ENCODE peak calls at places on chromosomes 5 and 9, in eight cellular contexts. F, A, O, W, T, I, S and V are unnamed samples.

GRCh38 chr9:131627846-131628820 is 82.8 kb downstream of the PRRT1B start:
- DNase-seq in I (no peak), W (no peak), A (no peak), S (no peak), O (peak; percentile 92), T (no peak), F (peak; percentile 39), V (peak; percentile 59)

GRCh38 chr5:1009359-1010180 is 968 bp downstream of the NKD2 start:
- DNase-seq in I (peak; percentile 83), S (no peak), A (no peak), W (peak; percentile 14), O (no peak), T (no peak), F (no peak), V (no peak)

GRCh38 chr5:17374973-17375844 is 122.8 kb upstream of the TAF11L2 start:
- DNase-seq in F (peak; percentile 13), I (no peak), S (no peak), W (no peak), T (no peak), O (no peak), A (no peak), V (peak; percentile 48)

GRCh38 chr9:92224177-92224576 is 69.3 kb downstream of the IARS1 start:
- DNase-seq in I (no peak), F (no peak), T (no peak), O (no peak), S (no peak), W (no peak), A (no peak), V (no peak)

GRCh38 chr9:73643379-73644013 is 491.8 kb downstream of the ANXA1 start:
- DNase-seq in O (no peak), F (peak; percentile 90), A (no peak), W (no peak), I (no peak), T (no peak), S (no peak), V (peak; percentile 48)

GRCh38 chr9:76764138-76764537 is at the start of gene PCA3:
- DNase-seq in T (no peak), S (no peak), W (no peak), I (no peak), A (no peak), O (no peak), F (no peak), V (no peak)

GRCh38 chr5:69024241-69024651 is 69.6 kb upstream of the SLC30A5 start:
- DNase-seq in O (no peak), A (no peak), S (peak; percentile 53), W (no peak), T (no peak), F (peak; percentile 55), I (no peak), V (peak; percentile 67)

GRCh38 chr9:12680341-12680740 is 12.8 kb upstream of the TYRP1 start:
- DNase-seq in F (no peak), S (no peak), I (no peak), O (no peak), A (no peak), W (no peak), T (no peak), V (peak; percentile 71)

GRCh38 chr5:98365126-98365525 is 408.3 kb upstream of the RGMB start:
- DNase-seq in F (no peak), O (no peak), A (no peak), W (no peak), S (no peak), I (no peak), T (no peak), V (no peak)

GRCh38 chr5:85000671-85001070 is 616.0 kb upstream of the EDIL3 start:
- DNase-seq in A (no peak), S (no peak), F (peak; percentile 26), I (no peak), O (no peak), W (no peak), T (no peak), V (no peak)

GRCh38 chr9:93076792-93077128 is 18.3 kb downstream of the SUSD3 start:
- DNase-seq in T (no peak), I (no peak), O (no peak), A (no peak), F (no peak), S (no peak), W (no peak), V (no peak)

GRCh38 chr5:127442085-127442484 is 75.4 kb upstream of the PRRC1 start:
- DNase-seq in F (peak; percentile 37), S (peak; percentile 8), T (no peak), O (no peak), I (no peak), A (no peak), W (no peak), V (peak; percentile 35)

GRCh38 chr5:110957934-110958333 is 113.6 kb upstream of the TSLP start:
- DNase-seq in T (peak; percentile 16), S (no peak), O (no peak), I (no peak), F (peak; percentile 84), W (no peak), A (no peak), V (peak; percentile 75)

GRCh38 chr5:122985006-122985700 is 51.4 kb downstream of the PPIC start:
- DNase-seq in I (no peak), W (no peak), S (no peak), A (no peak), O (no peak), F (no peak), T (no peak), V (no peak)

GRCh38 chr9:34378376-34379060 is 1.8 kb upstream of the MYORG start:
- DNase-seq in T (no peak), I (peak; percentile 79), A (no peak), F (no peak), O (no peak), S (no peak), W (no peak), V (no peak)

GRCh38 chr9:98039474-98040072 is 17.0 kb upstream of the NANS start:
- DNase-seq in O (no peak), W (no peak), S (peak; percentile 24), I (peak; percentile 68), F (no peak), T (no peak), A (no peak), V (no peak)

GRCh38 chr5:115072266-115073056 is 97.2 kb downstream of the TRIM36 start:
- DNase-seq in S (peak; percentile 13), O (no peak), A (no peak), I (no peak), F (no peak), W (no peak), T (no peak), V (no peak)

DNA sequence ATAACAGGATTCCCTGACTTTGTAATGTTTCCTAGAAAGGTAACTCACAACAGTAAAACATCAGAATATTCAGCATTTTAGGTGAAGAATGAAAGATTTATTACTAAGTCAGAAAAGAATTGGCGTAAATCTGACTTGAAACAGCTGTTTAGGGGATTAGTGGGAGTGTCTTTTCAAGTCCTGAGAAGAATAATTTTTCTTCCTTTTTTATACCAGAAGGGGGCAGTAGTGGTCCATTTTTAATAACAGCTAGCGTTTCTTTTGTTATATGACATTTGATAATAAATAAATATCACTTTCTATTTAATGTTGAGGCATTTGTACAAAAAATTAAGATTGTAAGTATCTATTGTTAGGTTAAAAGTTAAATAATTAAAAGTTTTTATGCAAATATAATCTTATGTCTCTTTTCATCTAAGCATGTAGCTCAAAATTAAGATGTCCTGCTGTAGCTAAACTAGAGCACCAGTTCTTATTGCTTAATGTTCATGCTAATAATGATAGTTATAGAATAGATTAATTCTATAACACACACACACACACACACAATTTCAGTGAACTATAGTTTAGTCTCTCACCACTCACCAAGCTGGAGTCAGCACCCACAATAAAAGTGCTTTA is 258.7 kb upstream of the ARRDC3 start:
- DNase-seq in I (no peak), A (no peak), W (no peak), O (no peak), F (peak; percentile 66), T (peak; percentile 3), S (peak; percentile 50), V (peak; percentile 64)
- TF ChIP-seq CTCF in I (no peak), A (peak; percentile 49), W (no peak), O (no peak), F (peak; percentile 52), T (peak; percentile 58), S (peak; percentile 92), V (peak; percentile 51)

GRCh38 chr5:140822281-140822629 is 842 bp downstream of the PCDHA5 start:
- DNase-seq in W (no peak), T (no peak), I (no peak), F (no peak), A (no peak), S (no peak), O (no peak), V (no peak)
- H3K4me3 ChIP-seq in W (no peak overlapping the region), T (no peak overlapping the region), I (no peak overlapping the region), F (no peak overlapping the region), A (no peak overlapping the region), S (no peak overlapping the region), O (no peak overlapping the region), V (no peak overlapping the region)

DNA sequence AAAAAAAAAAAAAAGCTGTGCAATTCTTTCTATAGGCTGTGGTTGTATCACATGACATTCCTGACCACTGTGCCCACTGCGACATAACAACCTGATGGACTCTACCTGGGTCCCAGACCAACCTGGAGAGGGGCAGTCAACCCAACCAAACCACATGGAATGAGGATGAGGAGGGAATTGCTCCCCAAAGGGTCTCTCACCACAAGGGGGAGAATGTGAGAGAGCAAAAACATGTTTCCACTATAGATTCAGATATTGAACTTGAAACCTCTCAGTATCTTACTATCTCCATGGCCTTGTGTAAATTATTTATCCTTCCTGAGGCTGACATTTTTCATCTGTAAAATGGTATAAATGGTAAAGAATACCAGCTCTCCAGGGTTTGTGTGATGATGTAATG is 66.9 kb upstream of the SV2C start:
- DNase-seq in I (no peak), W (no peak), S (no peak), F (no peak), T (no peak), A (no peak), O (no peak), V (no peak)
- TF ChIP-seq CTCF in I (no peak), W (no peak), S (peak; percentile 31), F (no peak), T (peak; percentile 14), A (no peak), O (no peak), V (no peak)

GRCh38 chr5:173974688-173975239 is 14.2 kb upstream of the C5orf47 start:
- DNase-seq in A (no peak), S (no peak), T (no peak), I (no peak), O (no peak), F (no peak), W (no peak), V (no peak)

GRCh38 chr5:173971681-173972080 is 17.3 kb upstream of the C5orf47 start:
- DNase-seq in W (no peak), O (no peak), T (no peak), F (no peak), S (peak; percentile 22), I (no peak), A (no peak), V (no peak)

GRCh38 chr5:173972844-173973613 is 15.9 kb upstream of the C5orf47 start:
- DNase-seq in S (peak; percentile 85), O (peak; percentile 92), I (peak; percentile 96), A (peak; percentile 86), F (peak; percentile 77), W (peak; percentile 87), T (peak; percentile 73), V (peak; percentile 89)

GRCh38 chr5:173970878-173971650 is 17.9 kb upstream of the C5orf47 start:
- DNase-seq in A (no peak), F (peak; percentile 9), S (peak; percentile 22), O (no peak), T (no peak), I (no peak), W (no peak), V (no peak)

DNA sequence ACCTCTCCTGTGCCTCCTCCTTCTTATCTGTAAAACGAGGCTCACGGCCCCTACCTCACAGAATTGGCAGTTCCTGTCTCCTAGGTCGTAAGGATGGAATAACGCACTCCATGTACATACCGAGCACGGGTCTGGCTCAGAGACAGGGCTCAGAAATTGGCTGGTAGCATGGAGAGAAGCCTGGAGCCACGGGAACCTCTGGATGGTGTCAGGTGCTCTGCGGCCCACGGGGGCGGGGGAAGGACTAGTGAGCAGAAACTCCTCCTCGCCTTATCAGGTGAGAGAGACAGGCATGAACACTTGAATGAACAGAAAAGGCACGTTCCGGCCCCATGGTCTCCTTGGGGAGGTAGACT is 15.4 kb upstream of the C5orf47 start:
- DNase-seq in I (no peak), A (no peak), S (no peak), T (no peak), O (peak; percentile 76), W (peak; percentile 26), F (no peak), V (no peak)
- H3K4me3 ChIP-seq in I (peak overlapping the region; percentile 6), A (peak overlapping the region; percentile 51), S (peak overlapping the region; percentile 51), T (peak overlapping the region; percentile 58), O (peak overlapping the region; percentile 13), W (peak overlapping the region; percentile 41), F (peak overlapping the region; percentile 40), V (peak overlapping the region; percentile 57)